ENCODE peak calls at places on chromosome 10, in four cellular contexts. G, R, X and P are unnamed samples.

GRCh38 chr10:77111611-77112550 is 525.7 kb downstream of the KCNMA1 start:
- DNase-seq in G (peak), R (no peak), X (peak), P (peak)

GRCh38 chr10:33303988-33304387 is 30.5 kb downstream of the NRP1 start:
- DNase-seq in G (no peak), R (no peak), X (no peak), P (no peak)

GRCh38 chr10:110502851-110503301 is 5.2 kb downstream of the DUSP5 start:
- DNase-seq in G (peak), R (peak), X (peak), P (no peak)

GRCh38 chr10:86290933-86291615 is 75.5 kb downstream of the GRID1 start:
- DNase-seq in G (no peak), R (no peak), X (no peak), P (no peak)

GRCh38 chr10:14838582-14839304 is 637 bp downstream of the HSPA14 start:
- DNase-seq in G (peak), R (no peak), X (no peak), P (peak)

GRCh38 chr10:6507311-6507710 is 72.8 kb downstream of the PRKCQ start:
- DNase-seq in G (no peak), R (no peak), X (peak), P (no peak)

GRCh38 chr10:70228503-70228902 is 4.7 kb downstream of the PPA1 start:
- DNase-seq in G (no peak), R (no peak), X (no peak), P (no peak)

GRCh38 chr10:129096340-129096984 is 370.6 kb upstream of the MGMT start:
- DNase-seq in G (no peak), R (no peak), X (no peak), P (no peak)

GRCh38 chr10:11654659-11655058 is 43.2 kb upstream of the USP6NL start:
- DNase-seq in G (no peak), R (no peak), X (no peak), P (no peak)

GRCh38 chr10:95291634-95292039 is 834 bp upstream of the PDLIM1 start:
- DNase-seq in G (no peak), R (no peak), X (no peak), P (no peak)

GRCh38 chr10:116472874-116473273 is 45.2 kb downstream of the PNLIPRP3 start:
- DNase-seq in G (no peak), R (no peak), X (no peak), P (no peak)

GRCh38 chr10:110220383-110220782 is 13.0 kb downstream of the MXI1 start:
- DNase-seq in G (no peak), R (no peak), X (no peak), P (no peak)

GRCh38 chr10:43284341-43284910 is 17.6 kb upstream of the RASGEF1A start:
- DNase-seq in G (peak), R (no peak), X (no peak), P (no peak)

GRCh38 chr10:124025152-124025551 is 68.2 kb downstream of the CHST15 start:
- DNase-seq in G (no peak), R (no peak), X (no peak), P (no peak)

GRCh38 chr10:112126901-112127300 is 56.7 kb downstream of the GPAM start:
- DNase-seq in G (no peak), R (no peak), X (no peak), P (no peak)

GRCh38 chr10:103096130-103096529 is 96.9 kb downstream of the NT5C2 start:
- DNase-seq in G (no peak), R (no peak), X (no peak), P (no peak)

GRCh38 chr10:128063736-128064614 is 62.2 kb downstream of the MKI67 start:
- DNase-seq in G (no peak), R (no peak), X (no peak), P (no peak)

GRCh38 chr10:30529373-30529998 is 95.5 kb downstream of the MAP3K8 start:
- DNase-seq in G (no peak), R (peak), X (peak), P (peak)

GRCh38 chr10:113529575-113529974 is 23.3 kb upstream of the HABP2 start:
- DNase-seq in G (no peak), R (no peak), X (no peak), P (no peak)

GRCh38 chr10:123287594-123288247 is 133.5 kb downstream of the BUB3 start:
- DNase-seq in G (no peak), R (no peak), X (no peak), P (no peak)

GRCh38 chr10:79444243-79445119 is 943 bp downstream of the ZCCHC24 start:
- DNase-seq in G (peak), R (no peak), X (no peak), P (peak)

GRCh38 chr10:33365871-33366411 is 31.5 kb upstream of the NRP1 start:
- DNase-seq in G (no peak), R (peak), X (no peak), P (no peak)

GRCh38 chr10:104777086-104777799 is 136.2 kb downstream of the SORCS3 start:
- DNase-seq in G (no peak), R (no peak), X (no peak), P (no peak)

GRCh38 chr10:71427246-71427645 is 30.5 kb downstream of the CDH23 start:
- DNase-seq in G (no peak), R (no peak), X (no peak), P (no peak)

GRCh38 chr10:16184911-16185310 is 251.9 kb upstream of the PTER start:
- DNase-seq in G (no peak), R (no peak), X (no peak), P (no peak)

GRCh38 chr10:70652761-70653657 is 19.3 kb upstream of the ADAMTS14 start:
- DNase-seq in G (peak), R (no peak), X (no peak), P (no peak)

DNA sequence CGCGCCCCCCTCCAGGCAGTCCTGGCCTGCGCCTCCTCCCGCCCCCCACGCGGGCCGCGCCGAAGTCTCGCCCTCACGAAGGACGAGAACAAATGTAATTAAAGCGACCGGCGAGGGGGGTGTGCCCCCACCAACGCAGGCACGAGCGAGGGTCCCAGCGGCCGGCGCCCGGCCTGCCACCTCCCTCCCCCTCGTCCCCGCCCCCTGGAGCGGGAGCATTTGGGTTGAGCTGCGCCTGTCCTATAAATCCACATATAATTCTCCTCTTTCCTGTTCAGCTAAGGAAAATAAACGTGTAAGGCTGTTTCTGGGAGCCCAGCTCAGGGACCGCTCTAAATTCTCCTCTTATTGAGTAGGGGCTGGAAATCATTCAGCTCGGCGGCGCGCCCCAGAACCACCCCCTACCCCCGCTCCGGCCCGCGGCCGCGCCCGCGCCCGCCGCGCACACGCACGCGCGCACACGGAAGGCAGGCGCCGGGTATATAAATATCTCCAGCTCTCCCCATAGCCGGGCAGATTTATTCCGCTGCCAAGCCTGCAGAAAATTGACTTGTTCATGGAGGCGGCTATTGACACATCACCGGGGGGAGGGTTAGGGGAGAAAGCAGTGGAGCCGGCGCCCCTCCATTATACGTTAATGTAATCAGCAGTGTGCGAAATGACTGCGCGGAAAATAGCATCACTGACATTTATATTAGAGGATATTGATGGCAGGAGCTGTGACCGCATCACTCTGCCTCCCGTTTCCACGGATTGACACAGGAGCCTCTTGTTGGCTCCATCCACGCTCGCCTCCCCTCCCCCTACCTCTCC is 61.6 kb upstream of the BTRC start:
- DNase-seq in G (no peak), R (no peak), X (no peak), P (no peak)
- TF ChIP-seq SPI1 in G (no peak), R (no peak), X (no peak), P (no peak)

GRCh38 chr10:74921744-74922143 is 95.3 kb downstream of the KAT6B start:
- DNase-seq in G (peak), R (no peak), X (no peak), P (no peak)

GRCh38 chr10:74919671-74920070 is 93.3 kb downstream of the KAT6B start:
- DNase-seq in G (no peak), R (no peak), X (no peak), P (no peak)

GRCh38 chr10:74913321-74913980 is 87.1 kb downstream of the KAT6B start:
- DNase-seq in G (no peak), R (no peak), X (no peak), P (no peak)

GRCh38 chr10:74916283-74916682 is 89.9 kb downstream of the KAT6B start:
- DNase-seq in G (no peak), R (no peak), X (no peak), P (no peak)

DNA sequence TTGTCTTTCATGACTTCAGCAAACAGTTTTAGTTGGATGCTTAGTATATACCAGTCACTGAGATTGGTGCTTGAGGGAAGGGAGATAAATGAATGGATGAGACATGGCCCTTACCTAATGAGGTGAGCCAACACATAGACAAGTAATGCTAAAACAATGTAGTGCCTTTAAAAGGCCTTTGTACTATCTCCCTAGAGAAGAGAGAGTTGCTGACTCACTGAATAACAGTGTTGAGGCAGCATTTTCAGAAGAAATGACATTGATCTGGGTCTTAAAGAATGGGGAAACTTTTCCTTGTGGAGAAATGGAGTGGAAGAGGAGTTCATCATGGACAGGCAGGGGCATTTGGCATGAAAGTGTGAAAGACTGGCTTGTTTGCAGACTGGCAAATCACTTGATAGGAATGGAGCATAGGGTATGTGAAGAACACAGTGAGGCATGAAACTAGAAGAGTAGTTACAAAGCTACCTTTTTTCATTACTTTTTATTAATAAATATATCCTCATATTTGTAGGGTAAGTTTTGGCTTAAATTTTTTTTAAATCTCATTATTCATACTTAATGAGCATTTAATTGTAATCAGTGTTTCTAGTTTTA is 91.2 kb downstream of the KAT6B start:
- DNase-seq in G (peak), R (no peak), X (no peak), P (no peak)
- TF ChIP-seq POLR2AphosphoS5 in G (no peak), R (no peak), X (no peak), P (no peak)

DNA sequence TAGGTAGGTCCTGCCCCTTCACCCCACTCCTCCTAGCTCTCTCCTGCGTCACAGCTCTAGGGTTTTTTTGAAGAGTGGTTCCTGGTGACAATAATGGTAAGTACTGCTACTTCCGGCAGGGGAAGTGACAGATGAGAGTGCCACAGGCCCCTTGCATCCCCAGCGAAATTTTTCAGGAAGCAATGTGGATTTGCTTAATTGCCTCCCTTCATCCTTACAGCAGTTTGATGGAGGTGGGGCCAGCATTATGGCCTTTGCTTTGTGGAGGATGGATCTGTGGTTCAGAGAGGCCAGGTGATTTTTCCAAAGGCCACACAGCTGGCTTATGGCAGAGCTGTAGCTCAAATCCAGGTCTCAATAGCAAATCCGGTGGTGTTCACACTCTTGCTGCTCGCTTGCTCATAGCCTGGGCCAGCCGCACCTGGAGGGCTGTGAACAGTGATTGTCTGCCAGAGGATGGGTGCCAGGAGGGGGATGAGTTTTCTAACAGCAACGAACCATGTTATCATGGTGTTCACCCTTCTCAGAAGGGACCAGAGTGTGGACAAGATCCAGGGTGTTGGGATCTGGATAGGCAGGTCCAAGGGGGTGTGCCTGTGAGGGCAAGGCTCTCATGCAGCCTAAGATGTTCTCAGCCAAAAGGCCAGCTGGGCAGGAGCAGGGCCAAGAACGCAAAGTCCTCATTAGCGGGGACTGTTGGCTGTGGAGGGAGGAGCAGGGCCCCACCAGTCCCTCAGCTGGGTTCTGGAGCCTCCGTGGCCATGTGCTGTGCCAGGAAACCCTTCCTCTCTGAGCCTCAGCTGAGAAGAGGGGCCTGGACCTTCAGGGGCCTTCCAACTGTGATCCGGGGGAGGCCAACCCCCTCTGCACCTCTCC is 89.0 kb downstream of the EMX2 start:
- DNase-seq in G (no peak), R (no peak), X (no peak), P (no peak)
- TF ChIP-seq SPI1 in G (no peak), R (no peak), X (no peak), P (no peak)

DNA sequence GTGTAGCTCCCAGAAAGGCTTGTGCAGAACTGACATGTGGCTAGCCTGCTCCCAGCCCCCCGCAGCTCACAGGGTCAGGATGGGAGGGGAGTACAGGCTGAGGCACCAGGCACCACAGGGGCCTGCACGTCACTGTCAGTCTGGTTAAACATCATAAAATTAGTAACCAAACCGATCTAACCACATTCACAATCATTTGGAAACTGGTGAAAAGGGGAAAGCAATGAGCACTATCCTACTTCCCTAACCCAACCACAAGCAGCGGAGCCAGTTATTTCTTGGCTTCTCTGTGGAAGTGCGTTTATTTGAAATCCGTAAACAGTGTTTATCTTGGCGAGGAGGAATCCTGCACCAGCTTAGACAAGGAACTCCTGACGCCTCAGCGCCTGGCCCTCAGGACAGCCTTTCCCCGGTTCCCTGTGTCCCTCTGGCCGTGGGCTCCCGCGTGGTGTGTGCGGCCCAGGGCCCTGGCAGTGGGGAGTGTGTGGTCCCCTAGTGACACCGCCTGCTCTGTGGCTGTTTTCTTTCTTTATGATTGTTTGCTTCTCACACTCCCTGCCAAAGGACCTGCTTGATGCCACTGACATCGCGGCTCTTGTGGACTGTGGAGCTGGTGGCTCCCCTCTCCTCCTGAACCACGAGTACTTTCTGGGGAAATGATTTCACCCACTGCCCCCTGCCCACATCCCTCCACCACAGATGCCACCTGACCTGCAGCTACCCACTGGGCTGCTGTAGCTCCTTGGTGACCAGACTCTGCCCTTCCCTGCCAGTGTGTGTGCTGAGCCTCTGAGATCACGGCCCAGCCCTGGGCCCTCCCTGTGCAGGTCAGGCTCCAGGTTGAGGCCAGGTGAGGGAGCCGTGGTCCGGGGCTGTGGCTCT is 38.0 kb downstream of the INPP5A start:
- DNase-seq in G (no peak), R (peak), X (peak), P (peak)
- TF ChIP-seq POLR2AphosphoS5 in G (no peak), R (peak), X (no peak), P (no peak)

GRCh38 chr10:78357027-78357672 is 323.5 kb downstream of the RPS24 start:
- DNase-seq in G (no peak), R (no peak), X (no peak), P (no peak)

GRCh38 chr10:78353636-78354035 is 320.0 kb downstream of the RPS24 start:
- DNase-seq in G (no peak), R (no peak), X (no peak), P (no peak)

GRCh38 chr10:78356291-78356915 is 322.7 kb downstream of the RPS24 start:
- DNase-seq in G (no peak), R (no peak), X (no peak), P (no peak)

GRCh38 chr10:78351283-78351682 is 317.6 kb downstream of the RPS24 start:
- DNase-seq in G (no peak), R (no peak), X (no peak), P (no peak)

GRCh38 chr10:78354101-78354500 is 320.4 kb downstream of the RPS24 start:
- DNase-seq in G (no peak), R (no peak), X (no peak), P (no peak)
- TF ChIP-seq SPI1 in G (no peak), R (no peak), X (no peak), P (no peak)

GRCh38 chr10:13349776-13350274 is 1.7 kb upstream of the SEPHS1 start:
- DNase-seq in G (peak), R (no peak), X (no peak), P (no peak)
- TF ChIP-seq POLR2AphosphoS5 in G (no peak), R (no peak), X (no peak), P (no peak)